ENCODE peak calls at places on chromosomes 5 and 9, in nine cellular contexts. One of them, this sample, is unnamed.

GRCh38 chr9:76085596-76085995 is 195.1 kb downstream of the PCSK5 start:
- DNase-seq in psoas muscle: no peak
- DNase-seq in astrocyte of the spinal cord: no peak
- DNase-seq in foreskin fibroblast: no peak
- DNase-seq in CD8-positive, alpha-beta T cell: no peak
- DNase-seq in spleen: no peak
- DNase-seq in GM12865: no peak
- DNase-seq in cardiac fibroblast: no peak
- DNase-seq in mesothelial cell of epicardium: no peak
- DNase-seq in this sample: no peak

GRCh38 chr9:12921621-12922020 is 146.8 kb downstream of the LURAP1L start:
- DNase-seq in psoas muscle: no peak
- DNase-seq in astrocyte of the spinal cord: peak; percentile 32
- DNase-seq in foreskin fibroblast: no peak
- DNase-seq in CD8-positive, alpha-beta T cell: no peak
- DNase-seq in spleen: no peak
- DNase-seq in GM12865: no peak
- DNase-seq in cardiac fibroblast: no peak
- DNase-seq in mesothelial cell of epicardium: no peak
- DNase-seq in this sample: no peak

GRCh38 chr9:19517202-19517942 is 108.6 kb downstream of the ACER2 start:
- DNase-seq in psoas muscle: no peak
- DNase-seq in astrocyte of the spinal cord: no peak
- DNase-seq in foreskin fibroblast: no peak
- DNase-seq in CD8-positive, alpha-beta T cell: no peak
- DNase-seq in spleen: no peak
- DNase-seq in GM12865: peak; percentile 16
- DNase-seq in cardiac fibroblast: no peak
- DNase-seq in mesothelial cell of epicardium: no peak
- DNase-seq in this sample: no peak

GRCh38 chr9:113564804-113565237 is 101.3 kb downstream of the RGS3 start:
- DNase-seq in psoas muscle: peak; percentile 72
- DNase-seq in astrocyte of the spinal cord: peak; percentile 79
- DNase-seq in foreskin fibroblast: peak; percentile 82
- DNase-seq in CD8-positive, alpha-beta T cell: no peak
- DNase-seq in spleen: peak; percentile 80
- DNase-seq in GM12865: no peak
- DNase-seq in cardiac fibroblast: peak; percentile 82
- DNase-seq in mesothelial cell of epicardium: no peak
- DNase-seq in this sample: no peak

GRCh38 chr9:130313103-130313858 is 47.7 kb downstream of the HMCN2 start:
- DNase-seq in psoas muscle: no peak
- DNase-seq in astrocyte of the spinal cord: no peak
- DNase-seq in foreskin fibroblast: no peak
- DNase-seq in CD8-positive, alpha-beta T cell: no peak
- DNase-seq in spleen: no peak
- DNase-seq in GM12865: peak; percentile 9
- DNase-seq in cardiac fibroblast: no peak
- DNase-seq in mesothelial cell of epicardium: no peak
- DNase-seq in this sample: no peak

GRCh38 chr5:10331341-10331796 is 22.1 kb upstream of the MARCHF6 start:
- DNase-seq in psoas muscle: peak; percentile 68
- DNase-seq in astrocyte of the spinal cord: peak; percentile 92
- DNase-seq in foreskin fibroblast: peak; percentile 78
- DNase-seq in CD8-positive, alpha-beta T cell: no peak
- DNase-seq in spleen: no peak
- DNase-seq in GM12865: no peak
- DNase-seq in cardiac fibroblast: peak; percentile 92
- DNase-seq in mesothelial cell of epicardium: no peak
- DNase-seq in this sample: peak; percentile 72

GRCh38 chr9:89177021-89177400 is 1.6 kb downstream of the SHC3 start:
- DNase-seq in psoas muscle: no peak
- DNase-seq in astrocyte of the spinal cord: peak; percentile 73
- DNase-seq in foreskin fibroblast: peak; percentile 27
- DNase-seq in CD8-positive, alpha-beta T cell: no peak
- DNase-seq in spleen: no peak
- DNase-seq in GM12865: no peak
- DNase-seq in cardiac fibroblast: peak; percentile 69
- DNase-seq in mesothelial cell of epicardium: no peak
- DNase-seq in this sample: no peak

GRCh38 chr9:95813923-95814322 is 61.6 kb upstream of the ERCC6L2 start:
- DNase-seq in psoas muscle: no peak
- DNase-seq in astrocyte of the spinal cord: no peak
- DNase-seq in foreskin fibroblast: no peak
- DNase-seq in CD8-positive, alpha-beta T cell: no peak
- DNase-seq in spleen: no peak
- DNase-seq in GM12865: no peak
- DNase-seq in cardiac fibroblast: no peak
- DNase-seq in mesothelial cell of epicardium: no peak
- DNase-seq in this sample: no peak

GRCh38 chr9:110197330-110198187 is 10.4 kb downstream of the C9orf152 start:
- DNase-seq in psoas muscle: no peak
- DNase-seq in astrocyte of the spinal cord: no peak
- DNase-seq in foreskin fibroblast: peak; percentile 64
- DNase-seq in CD8-positive, alpha-beta T cell: no peak
- DNase-seq in spleen: no peak
- DNase-seq in GM12865: no peak
- DNase-seq in cardiac fibroblast: peak; percentile 35
- DNase-seq in mesothelial cell of epicardium: no peak
- DNase-seq in this sample: no peak

GRCh38 chr5:321233-321725 is at the start of gene AHRR:
- DNase-seq in psoas muscle: peak; percentile 77
- DNase-seq in astrocyte of the spinal cord: peak; percentile 47
- DNase-seq in foreskin fibroblast: peak; percentile 93
- DNase-seq in CD8-positive, alpha-beta T cell: no peak
- DNase-seq in spleen: no peak
- DNase-seq in GM12865: peak; percentile 81
- DNase-seq in cardiac fibroblast: peak; percentile 72
- DNase-seq in mesothelial cell of epicardium: no peak
- DNase-seq in this sample: no peak

GRCh38 chr5:26482817-26483375 is 555.5 kb downstream of the CDH9 start:
- DNase-seq in psoas muscle: no peak
- DNase-seq in astrocyte of the spinal cord: peak; percentile 39
- DNase-seq in foreskin fibroblast: peak; percentile 0
- DNase-seq in CD8-positive, alpha-beta T cell: no peak
- DNase-seq in spleen: no peak
- DNase-seq in GM12865: peak; percentile 30
- DNase-seq in cardiac fibroblast: no peak
- DNase-seq in mesothelial cell of epicardium: no peak
- DNase-seq in this sample: no peak

GRCh38 chr5:114316167-114316566 is 45.7 kb upstream of the KCNN2 start:
- DNase-seq in psoas muscle: no peak
- DNase-seq in astrocyte of the spinal cord: no peak
- DNase-seq in foreskin fibroblast: no peak
- DNase-seq in CD8-positive, alpha-beta T cell: no peak
- DNase-seq in spleen: no peak
- DNase-seq in GM12865: no peak
- DNase-seq in cardiac fibroblast: no peak
- DNase-seq in mesothelial cell of epicardium: no peak
- DNase-seq in this sample: no peak

GRCh38 chr5:134131578-134132350 is 17.3 kb downstream of the TCF7 start:
- DNase-seq in psoas muscle: peak; percentile 34
- DNase-seq in astrocyte of the spinal cord: no peak
- DNase-seq in foreskin fibroblast: no peak
- DNase-seq in CD8-positive, alpha-beta T cell: no peak
- DNase-seq in spleen: peak; percentile 71
- DNase-seq in GM12865: no peak
- DNase-seq in cardiac fibroblast: no peak
- DNase-seq in mesothelial cell of epicardium: no peak
- DNase-seq in this sample: no peak

GRCh38 chr9:134405527-134405926 is 79.3 kb downstream of the RXRA start:
- DNase-seq in psoas muscle: no peak
- DNase-seq in astrocyte of the spinal cord: no peak
- DNase-seq in foreskin fibroblast: no peak
- DNase-seq in CD8-positive, alpha-beta T cell: no peak
- DNase-seq in spleen: peak; percentile 93
- DNase-seq in GM12865: peak; percentile 56
- DNase-seq in cardiac fibroblast: no peak
- DNase-seq in mesothelial cell of epicardium: no peak
- DNase-seq in this sample: no peak
- TF ChIP-seq CTCF in psoas muscle: no peak
- TF ChIP-seq CTCF in astrocyte of the spinal cord: no peak
- TF ChIP-seq CTCF in foreskin fibroblast: no peak
- TF ChIP-seq CTCF in CD8-positive, alpha-beta T cell: no peak
- TF ChIP-seq CTCF in spleen: no peak
- TF ChIP-seq CTCF in GM12865: no peak
- TF ChIP-seq CTCF in cardiac fibroblast: no peak
- TF ChIP-seq CTCF in mesothelial cell of epicardium: no peak
- TF ChIP-seq CTCF in this sample: no peak

GRCh38 chr5:172939045-172939444 is 20.2 kb upstream of the RPL26L1 start:
- DNase-seq in psoas muscle: no peak
- DNase-seq in astrocyte of the spinal cord: no peak
- DNase-seq in foreskin fibroblast: peak; percentile 58
- DNase-seq in CD8-positive, alpha-beta T cell: no peak
- DNase-seq in spleen: peak; percentile 68
- DNase-seq in GM12865: no peak
- DNase-seq in cardiac fibroblast: peak; percentile 32
- DNase-seq in mesothelial cell of epicardium: no peak
- DNase-seq in this sample: no peak
- TF ChIP-seq CTCF in psoas muscle: peak; percentile 22
- TF ChIP-seq CTCF in astrocyte of the spinal cord: peak; percentile 54
- TF ChIP-seq CTCF in foreskin fibroblast: peak; percentile 41
- TF ChIP-seq CTCF in CD8-positive, alpha-beta T cell: no peak
- TF ChIP-seq CTCF in spleen: no peak
- TF ChIP-seq CTCF in GM12865: peak; percentile 18
- TF ChIP-seq CTCF in cardiac fibroblast: peak; percentile 37
- TF ChIP-seq CTCF in mesothelial cell of epicardium: no peak
- TF ChIP-seq CTCF in this sample: peak; percentile 58

GRCh38 chr9:21075484-21075883 is 2.3 kb downstream of the IFNB1 start:
- DNase-seq in psoas muscle: no peak
- DNase-seq in astrocyte of the spinal cord: no peak
- DNase-seq in foreskin fibroblast: no peak
- DNase-seq in CD8-positive, alpha-beta T cell: no peak
- DNase-seq in spleen: no peak
- DNase-seq in GM12865: no peak
- DNase-seq in cardiac fibroblast: no peak
- DNase-seq in mesothelial cell of epicardium: no peak
- DNase-seq in this sample: no peak

GRCh38 chr9:21080793-21081192 is 3.1 kb upstream of the IFNB1 start:
- DNase-seq in psoas muscle: no peak
- DNase-seq in astrocyte of the spinal cord: no peak
- DNase-seq in foreskin fibroblast: no peak
- DNase-seq in CD8-positive, alpha-beta T cell: no peak
- DNase-seq in spleen: no peak
- DNase-seq in GM12865: no peak
- DNase-seq in cardiac fibroblast: no peak
- DNase-seq in mesothelial cell of epicardium: no peak
- DNase-seq in this sample: no peak

GRCh38 chr9:21077842-21078241 is at the start of gene IFNB1:
- DNase-seq in psoas muscle: no peak
- DNase-seq in astrocyte of the spinal cord: no peak
- DNase-seq in foreskin fibroblast: no peak
- DNase-seq in CD8-positive, alpha-beta T cell: no peak
- DNase-seq in spleen: no peak
- DNase-seq in GM12865: no peak
- DNase-seq in cardiac fibroblast: no peak
- DNase-seq in mesothelial cell of epicardium: no peak
- DNase-seq in this sample: no peak

GRCh38 chr9:21081451-21081850 is 3.7 kb upstream of the IFNB1 start:
- DNase-seq in psoas muscle: no peak
- DNase-seq in astrocyte of the spinal cord: no peak
- DNase-seq in foreskin fibroblast: no peak
- DNase-seq in CD8-positive, alpha-beta T cell: no peak
- DNase-seq in spleen: no peak
- DNase-seq in GM12865: no peak
- DNase-seq in cardiac fibroblast: no peak
- DNase-seq in mesothelial cell of epicardium: no peak
- DNase-seq in this sample: no peak

DNA sequence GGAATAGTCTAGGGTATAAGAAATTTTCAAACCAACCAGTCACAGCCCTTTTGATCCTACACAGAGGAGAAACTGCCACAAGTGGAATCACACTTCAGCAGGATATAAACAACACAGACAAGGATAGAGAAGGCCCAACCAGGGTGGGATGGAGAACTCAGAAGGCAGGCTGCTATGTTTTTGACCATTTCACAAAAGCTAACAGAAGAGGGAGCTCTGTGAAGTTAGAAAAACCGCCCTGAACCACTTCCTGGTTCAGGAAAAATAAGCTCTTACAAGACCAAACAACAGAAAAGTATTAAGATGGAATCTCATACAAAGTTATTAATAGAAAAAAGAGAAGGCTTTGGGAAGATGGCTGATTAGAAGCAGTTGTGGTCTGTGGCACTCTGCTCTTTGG is 960 bp upstream of the IFNB1 start:
- DNase-seq in psoas muscle: no peak
- DNase-seq in astrocyte of the spinal cord: no peak
- DNase-seq in foreskin fibroblast: no peak
- DNase-seq in CD8-positive, alpha-beta T cell: no peak
- DNase-seq in spleen: no peak
- DNase-seq in GM12865: peak; percentile 20
- DNase-seq in cardiac fibroblast: no peak
- DNase-seq in mesothelial cell of epicardium: no peak
- DNase-seq in this sample: no peak
- TF ChIP-seq CTCF in psoas muscle: no peak
- TF ChIP-seq CTCF in astrocyte of the spinal cord: no peak
- TF ChIP-seq CTCF in foreskin fibroblast: peak; percentile 9
- TF ChIP-seq CTCF in CD8-positive, alpha-beta T cell: no peak
- TF ChIP-seq CTCF in spleen: no peak
- TF ChIP-seq CTCF in GM12865: no peak
- TF ChIP-seq CTCF in cardiac fibroblast: no peak
- TF ChIP-seq CTCF in mesothelial cell of epicardium: no peak
- TF ChIP-seq CTCF in this sample: no peak

GRCh38 chr9:77865385-77865784 is 166.2 kb downstream of the GNAQ start:
- DNase-seq in psoas muscle: no peak
- DNase-seq in astrocyte of the spinal cord: no peak
- DNase-seq in foreskin fibroblast: no peak
- DNase-seq in CD8-positive, alpha-beta T cell: no peak
- DNase-seq in spleen: no peak
- DNase-seq in GM12865: no peak
- DNase-seq in cardiac fibroblast: no peak
- DNase-seq in mesothelial cell of epicardium: no peak
- DNase-seq in this sample: no peak

GRCh38 chr9:77866882-77867281 is 164.7 kb downstream of the GNAQ start:
- DNase-seq in psoas muscle: no peak
- DNase-seq in astrocyte of the spinal cord: no peak
- DNase-seq in foreskin fibroblast: no peak
- DNase-seq in CD8-positive, alpha-beta T cell: no peak
- DNase-seq in spleen: no peak
- DNase-seq in GM12865: no peak
- DNase-seq in cardiac fibroblast: no peak
- DNase-seq in mesothelial cell of epicardium: no peak
- DNase-seq in this sample: no peak

DNA sequence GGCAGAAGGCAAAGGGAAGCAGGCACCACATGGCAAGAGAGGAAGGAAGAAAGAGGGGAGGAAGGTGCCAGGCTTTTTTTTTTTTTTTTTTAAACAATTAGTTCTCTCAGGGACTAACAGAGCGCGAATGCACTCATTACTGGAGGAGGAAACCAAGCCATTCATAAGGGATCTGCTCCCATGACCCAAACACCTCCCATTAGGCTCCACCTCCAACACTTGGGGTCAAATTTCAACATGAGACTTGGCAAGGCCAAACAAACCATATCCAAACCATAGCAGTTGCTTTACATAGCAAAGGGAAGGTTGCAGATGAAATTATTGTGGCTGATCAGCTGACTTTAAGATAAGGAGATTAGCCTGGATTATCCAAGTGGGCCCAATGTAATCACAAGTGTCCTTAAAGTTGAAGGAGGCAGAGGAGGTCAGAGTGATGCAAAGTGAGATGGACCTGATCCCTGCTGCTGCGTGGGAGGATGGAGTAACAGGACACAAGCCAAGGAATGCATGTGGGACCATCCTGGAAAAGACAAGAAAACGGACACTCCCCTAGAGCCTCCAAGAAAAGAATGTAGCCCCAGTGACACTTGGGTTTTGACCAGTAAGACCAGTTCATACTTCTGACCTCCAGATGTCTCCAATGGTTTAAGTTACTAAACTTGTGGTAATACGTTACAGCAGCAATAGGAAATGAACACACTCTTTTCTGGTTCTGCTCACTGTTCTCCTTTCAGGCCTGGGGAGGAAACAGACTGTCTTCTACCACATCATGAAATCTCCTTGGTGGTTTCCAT is 167.3 kb downstream of the GNAQ start:
- DNase-seq in psoas muscle: no peak
- DNase-seq in astrocyte of the spinal cord: no peak
- DNase-seq in foreskin fibroblast: no peak
- DNase-seq in CD8-positive, alpha-beta T cell: no peak
- DNase-seq in spleen: no peak
- DNase-seq in GM12865: peak; percentile 51
- DNase-seq in cardiac fibroblast: peak; percentile 86
- DNase-seq in mesothelial cell of epicardium: no peak
- DNase-seq in this sample: no peak
- TF ChIP-seq CTCF in psoas muscle: no peak
- TF ChIP-seq CTCF in astrocyte of the spinal cord: no peak
- TF ChIP-seq CTCF in foreskin fibroblast: no peak
- TF ChIP-seq CTCF in CD8-positive, alpha-beta T cell: no peak
- TF ChIP-seq CTCF in spleen: no peak
- TF ChIP-seq CTCF in GM12865: no peak
- TF ChIP-seq CTCF in cardiac fibroblast: no peak
- TF ChIP-seq CTCF in mesothelial cell of epicardium: no peak
- TF ChIP-seq CTCF in this sample: no peak